ENCODE peak calls at places on chromosomes 11 and 22, in eight cellular contexts. P, H, T, Y, V, A, J and U are unnamed samples. For H3K4me1, the result is how much of the 10 kb centered on the place peaks cover.

GRCh38 chr22:19896665-19897355 is 42.1 kb upstream of the GNB1L start:
- DNase-seq in H (no peak), J (no peak), V (no peak), Y (no peak), A (no peak), T (no peak), P (no peak), U (no peak)

GRCh38 chr11:108733479-108734116 is 68.7 kb downstream of the DDX10 start:
- DNase-seq in J (no peak), V (peak), A (peak), Y (no peak), P (peak), T (peak), H (peak), U (peak)

GRCh38 chr22:42397332-42398246 is 34.6 kb downstream of the NFAM1 start:
- DNase-seq in P (no peak), V (no peak), J (no peak), A (no peak), T (no peak), Y (no peak), H (no peak), U (no peak)

GRCh38 chr11:47928426-47928825 is 51.9 kb upstream of the PTPRJ start:
- DNase-seq in P (no peak), J (no peak), H (no peak), V (no peak), T (peak), Y (no peak), A (no peak), U (no peak)

GRCh38 chr22:18033204-18033998 is 9.0 kb upstream of the MICAL3 start:
- DNase-seq in A (peak), T (no peak), P (peak), J (no peak), H (peak), Y (no peak), V (no peak), U (no peak)

GRCh38 chr11:17476317-17477083 is at the start of gene ABCC8:
- DNase-seq in T (peak), J (peak), P (no peak), Y (peak), H (no peak), A (no peak), V (no peak), U (no peak)

GRCh38 chr11:8067929-8068575 is 13.0 kb upstream of the TUB start:
- DNase-seq in A (no peak), P (no peak), V (no peak), Y (no peak), J (no peak), T (no peak), H (no peak), U (no peak)

GRCh38 chr22:25134028-25134427 is 65.6 kb upstream of the CRYBB3 start:
- DNase-seq in T (no peak), H (no peak), Y (no peak), V (no peak), J (no peak), A (peak), P (no peak), U (no peak)

GRCh38 chr11:119315139-119316016 is 1.6 kb downstream of the MCAM start:
- DNase-seq in V (no peak), A (peak), H (peak), P (no peak), J (no peak), Y (peak), T (peak), U (peak)

GRCh38 chr11:113907155-113907554 is 2.6 kb downstream of the HTR3B start:
- DNase-seq in T (no peak), Y (no peak), P (no peak), H (no peak), J (no peak), A (no peak), V (no peak), U (no peak)

GRCh38 chr11:113906038-113906437 is 1.4 kb downstream of the HTR3B start:
- DNase-seq in V (peak), H (peak), T (peak), Y (peak), P (no peak), J (peak), A (peak), U (peak)

GRCh38 chr11:113908107-113908506 is 3.5 kb downstream of the HTR3B start:
- DNase-seq in P (no peak), J (no peak), T (no peak), Y (no peak), H (no peak), V (no peak), A (no peak), U (peak)

GRCh38 chr11:113907681-113908080 is 3.1 kb downstream of the HTR3B start:
- DNase-seq in P (no peak), T (no peak), Y (no peak), V (no peak), A (no peak), H (no peak), J (no peak), U (no peak)

GRCh38 chr11:113906515-113906914 is 1.9 kb downstream of the HTR3B start:
- DNase-seq in V (no peak), P (no peak), J (peak), Y (no peak), H (no peak), T (no peak), A (no peak), U (no peak)
- H3K27ac ChIP-seq in V (no peak), P (no peak), J (peak), Y (no peak), H (no peak), T (no peak), A (no peak), U (no peak)

DNA sequence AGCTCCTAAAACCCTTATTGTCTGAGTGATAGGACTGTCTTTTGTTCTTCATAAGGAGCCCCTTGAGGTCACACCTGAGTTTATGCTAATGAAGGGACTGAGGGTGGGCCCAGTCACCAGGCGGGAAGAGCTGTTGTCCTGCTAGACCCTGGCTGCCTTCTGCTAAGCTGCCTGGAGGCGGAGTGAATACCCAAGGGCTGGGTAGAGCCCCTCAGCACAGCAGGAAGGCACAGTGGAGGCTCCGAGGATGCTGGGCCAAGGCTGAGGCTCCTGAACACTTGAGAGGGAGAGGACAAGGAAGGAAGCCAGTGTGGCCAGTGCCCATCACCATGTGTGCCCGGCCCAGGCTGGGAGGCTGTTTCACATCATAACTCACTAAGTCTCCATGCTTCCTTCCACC is 4.9 kb upstream of the PHF21B start:
- DNase-seq in P (no peak), T (peak), H (no peak), J (no peak), A (no peak), Y (peak), V (no peak), U (peak)
- H3K4me1 ChIP-seq in P (under half), T (under half), H (under half), J (under half), A (under half), Y (under half), V (under half), U (under half)

GRCh38 chr11:75474240-75474639 is 41.2 kb upstream of the KLHL35 start:
- DNase-seq in H (no peak), A (no peak), Y (no peak), J (no peak), T (no peak), P (no peak), V (peak), U (peak)

GRCh38 chr11:75476716-75477613 is 44.0 kb upstream of the KLHL35 start:
- DNase-seq in V (no peak), H (no peak), Y (no peak), P (no peak), T (no peak), A (no peak), J (no peak), U (no peak)

GRCh38 chr11:75473684-75474083 is 40.7 kb upstream of the KLHL35 start:
- DNase-seq in Y (no peak), V (no peak), P (no peak), A (no peak), T (no peak), J (no peak), H (no peak), U (no peak)

GRCh38 chr11:75475767-75476650 is 43.0 kb upstream of the KLHL35 start:
- DNase-seq in A (peak), P (no peak), Y (no peak), J (no peak), T (no peak), V (peak), H (peak), U (no peak)

DNA sequence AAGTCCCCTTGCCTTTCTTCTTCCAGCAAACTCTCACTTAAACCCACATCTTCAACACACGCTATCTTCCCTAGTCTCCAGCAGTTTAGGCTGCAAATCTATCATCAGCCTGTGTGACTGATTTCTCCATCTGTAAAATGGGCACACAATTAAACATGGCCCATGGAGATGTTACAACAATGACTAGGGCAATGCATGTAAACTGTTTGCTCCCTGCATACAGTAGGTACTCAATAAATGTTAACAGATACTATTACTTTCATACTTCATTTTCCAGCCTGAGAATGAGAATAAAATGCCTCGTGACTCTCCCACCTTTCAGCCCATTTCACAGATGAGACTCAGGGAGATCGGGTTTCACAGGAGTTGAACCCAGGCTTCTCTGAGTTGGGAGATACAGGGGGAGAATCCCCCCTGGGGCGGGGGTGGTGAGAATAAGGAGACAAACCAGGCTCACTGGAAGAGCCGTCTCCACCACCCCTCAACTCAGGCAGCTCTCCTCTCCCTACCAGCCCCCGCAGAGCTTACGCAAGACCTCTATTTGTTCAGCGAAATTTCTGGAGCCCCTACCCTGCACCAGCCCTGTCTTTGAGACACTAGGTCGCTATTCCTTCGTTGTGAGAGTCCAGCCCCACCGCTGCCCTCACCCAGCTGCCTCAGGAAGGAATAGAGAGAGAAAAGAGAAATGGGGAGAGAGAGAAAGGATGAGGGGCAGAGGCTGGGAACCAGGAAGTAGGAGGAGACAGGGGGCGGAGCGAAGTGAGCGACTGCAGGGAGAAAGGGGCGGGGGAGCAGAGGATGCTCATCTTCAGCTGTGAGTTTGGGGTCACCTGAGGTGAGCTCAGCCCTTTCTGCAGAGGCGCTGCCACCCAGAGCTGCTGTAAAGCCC is 42.1 kb upstream of the KLHL35 start:
- DNase-seq in Y (peak), H (peak), P (no peak), A (no peak), J (peak), V (peak), T (peak), U (peak)
- TF ChIP-seq EZH2 in Y (no peak), H (no peak), P (no peak), A (no peak), J (no peak), V (no peak), T (no peak), U (no peak)

DNA sequence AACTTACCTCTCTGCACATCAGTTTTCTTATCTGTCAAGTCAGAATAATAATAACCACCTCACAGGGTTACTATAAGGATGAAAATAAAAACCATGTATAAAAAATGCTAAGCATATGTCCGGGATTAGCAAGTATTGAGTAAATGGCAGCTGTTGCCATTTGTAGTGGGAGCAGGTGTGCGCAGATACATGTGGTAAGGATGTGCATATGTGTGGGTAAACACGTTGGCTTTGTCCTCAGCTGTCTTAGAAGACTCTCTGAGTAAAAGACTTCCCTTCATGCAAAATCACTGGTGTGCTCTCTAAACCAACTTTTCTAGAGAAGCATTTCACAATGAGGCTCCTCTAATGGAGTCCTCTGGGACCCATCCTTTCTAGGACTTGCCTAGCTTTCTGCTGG is 62.3 kb downstream of the NELL1 start:
- DNase-seq in Y (no peak), A (no peak), T (no peak), H (no peak), V (no peak), P (no peak), J (no peak), U (no peak)
- H3K27ac ChIP-seq in Y (no peak), A (no peak), T (no peak), H (no peak), V (no peak), P (no peak), J (no peak), U (no peak)

GRCh38 chr22:46908641-46909107 is 146.2 kb downstream of the TBC1D22A start:
- DNase-seq in A (no peak), Y (peak), H (no peak), P (no peak), T (no peak), J (no peak), V (no peak), U (no peak)
- H3K4me1 ChIP-seq in A (under half), Y (under half), H (under half), P (under half), T (under half), J (under half), V (under half), U (under half)

GRCh38 chr11:113241190-113242051 is 73.0 kb upstream of the TTC12 start:
- DNase-seq in H (peak), P (no peak), T (no peak), V (peak), A (no peak), Y (no peak), J (no peak), U (peak)

GRCh38 chr11:113245216-113245615 is 69.2 kb upstream of the TTC12 start:
- DNase-seq in Y (no peak), A (no peak), H (no peak), J (no peak), V (no peak), P (no peak), T (no peak), U (no peak)

GRCh38 chr11:113242060-113242459 is 72.3 kb upstream of the TTC12 start:
- DNase-seq in P (no peak), V (no peak), H (no peak), Y (no peak), J (no peak), T (no peak), A (no peak), U (no peak)

GRCh38 chr11:113240790-113241189 is 73.6 kb upstream of the TTC12 start:
- DNase-seq in T (no peak), P (no peak), H (no peak), A (no peak), Y (no peak), J (peak), V (no peak), U (no peak)

DNA sequence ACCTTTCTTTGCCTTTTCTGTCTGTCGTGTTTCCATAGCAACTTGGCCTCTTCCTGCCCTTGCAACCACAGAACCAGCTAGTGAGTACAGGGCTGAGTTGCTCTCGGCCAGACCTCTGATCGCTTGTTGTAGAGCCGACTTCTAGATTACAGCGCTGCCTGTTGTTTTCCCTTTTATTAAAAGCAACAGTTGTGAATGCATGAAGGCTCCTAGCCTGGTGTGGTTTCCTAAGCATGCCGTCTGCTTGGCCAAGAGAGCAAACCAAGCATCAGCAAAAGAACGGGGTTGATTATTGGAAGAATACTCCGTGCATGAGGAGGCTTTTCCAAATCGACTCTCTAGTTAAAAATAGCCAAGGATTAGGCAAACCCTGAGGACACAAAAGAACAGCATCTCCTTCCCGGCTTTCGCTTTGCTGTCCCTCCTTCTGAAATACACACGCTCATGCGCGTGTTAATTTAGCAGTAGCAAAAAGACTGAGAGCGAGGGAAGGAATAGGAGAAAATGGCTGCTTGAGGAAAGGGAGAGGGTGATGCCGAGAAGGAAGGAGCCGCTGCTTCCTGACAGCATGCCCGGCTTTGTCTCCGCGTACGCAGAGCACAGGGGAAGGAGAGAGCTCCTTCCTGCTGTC is 71.5 kb upstream of the TTC12 start:
- DNase-seq in A (no peak), Y (peak), V (peak), P (peak), T (peak), H (peak), J (peak), U (no peak)
- TF ChIP-seq EZH2 in A (no peak), Y (no peak), V (no peak), P (no peak), T (no peak), H (no peak), J (no peak), U (no peak)